ENCODE peak calls at places on chromosomes 2 and 18, in nine cellular contexts. One of them, this sample, is unnamed.

GRCh38 chr2:167471332-167471731 is 583.1 kb downstream of the XIRP2 start:
- DNase-seq in mammary epithelial cell: no peak
- DNase-seq in stomach: no peak
- DNase-seq in endothelial cell: no peak
- DNase-seq in central memory CD8-positive, alpha-beta T cell: no peak
- DNase-seq in lung: no peak
- DNase-seq in right atrium auricular region: no peak
- DNase-seq in NCI-H446: no peak
- DNase-seq in SW480: no peak
- DNase-seq in this sample: no peak

GRCh38 chr2:229133155-229133772 is 137.8 kb downstream of the PID1 start:
- DNase-seq in lung: no peak
- DNase-seq in SW480: peak
- DNase-seq in stomach: no peak
- DNase-seq in NCI-H446: no peak
- DNase-seq in right atrium auricular region: no peak
- DNase-seq in endothelial cell: peak
- DNase-seq in central memory CD8-positive, alpha-beta T cell: no peak
- DNase-seq in mammary epithelial cell: peak
- DNase-seq in this sample: no peak

GRCh38 chr2:234996467-234997270 is 44.9 kb downstream of the SH3BP4 start:
- DNase-seq in stomach: no peak
- DNase-seq in mammary epithelial cell: no peak
- DNase-seq in central memory CD8-positive, alpha-beta T cell: no peak
- DNase-seq in NCI-H446: no peak
- DNase-seq in lung: no peak
- DNase-seq in SW480: peak
- DNase-seq in right atrium auricular region: no peak
- DNase-seq in endothelial cell: peak
- DNase-seq in this sample: peak

GRCh38 chr2:9212010-9212638 is 5.5 kb downstream of the ASAP2 start:
- DNase-seq in stomach: peak
- DNase-seq in NCI-H446: no peak
- DNase-seq in right atrium auricular region: peak
- DNase-seq in central memory CD8-positive, alpha-beta T cell: no peak
- DNase-seq in SW480: no peak
- DNase-seq in endothelial cell: no peak
- DNase-seq in mammary epithelial cell: no peak
- DNase-seq in lung: no peak
- DNase-seq in this sample: no peak

GRCh38 chr2:207952564-207953345 is 72.6 kb downstream of the PLEKHM3 start:
- DNase-seq in endothelial cell: no peak
- DNase-seq in SW480: no peak
- DNase-seq in right atrium auricular region: no peak
- DNase-seq in central memory CD8-positive, alpha-beta T cell: no peak
- DNase-seq in NCI-H446: no peak
- DNase-seq in stomach: no peak
- DNase-seq in mammary epithelial cell: no peak
- DNase-seq in lung: no peak
- DNase-seq in this sample: no peak

GRCh38 chr2:177334940-177335543 is 57.5 kb upstream of the AGPS start:
- DNase-seq in NCI-H446: peak
- DNase-seq in right atrium auricular region: no peak
- DNase-seq in SW480: peak
- DNase-seq in stomach: no peak
- DNase-seq in mammary epithelial cell: no peak
- DNase-seq in endothelial cell: no peak
- DNase-seq in lung: no peak
- DNase-seq in central memory CD8-positive, alpha-beta T cell: no peak
- DNase-seq in this sample: no peak

GRCh38 chr2:25707927-25708326 is 34.5 kb upstream of the DTNB start:
- DNase-seq in mammary epithelial cell: no peak
- DNase-seq in central memory CD8-positive, alpha-beta T cell: no peak
- DNase-seq in right atrium auricular region: no peak
- DNase-seq in lung: no peak
- DNase-seq in stomach: no peak
- DNase-seq in endothelial cell: no peak
- DNase-seq in NCI-H446: no peak
- DNase-seq in SW480: no peak
- DNase-seq in this sample: no peak

GRCh38 chr18:62324917-62325805 is at the start of gene TNFRSF11A:
- DNase-seq in stomach: peak
- DNase-seq in lung: peak
- DNase-seq in endothelial cell: peak
- DNase-seq in NCI-H446: no peak
- DNase-seq in SW480: peak
- DNase-seq in central memory CD8-positive, alpha-beta T cell: peak
- DNase-seq in mammary epithelial cell: peak
- DNase-seq in right atrium auricular region: no peak
- DNase-seq in this sample: no peak